ENCODE peak calls at places on chromosomes 2 and 18, in nine cellular contexts. P, Z, L, C, O, I, J, M and X are unnamed samples.

GRCh38 chr2:191285252-191285651 is 40.0 kb downstream of the MYO1B start:
- DNase-seq in P (no peak), Z (no peak), L (no peak), C (no peak), O (no peak), I (no peak), J (no peak), M (no peak), X (no peak)

GRCh38 chr2:75808039-75808438 is 97.3 kb upstream of the GCFC2 start:
- DNase-seq in P (no peak), Z (no peak), L (peak), C (no peak), O (peak), I (no peak), J (no peak), M (no peak), X (no peak)

GRCh38 chr2:2026252-2026831 is 282.0 kb upstream of the PXDN start:
- DNase-seq in P (no peak), Z (no peak), L (no peak), C (no peak), O (no peak), I (no peak), J (no peak), M (no peak), X (no peak)

GRCh38 chr18:46062781-46063180 is 9.3 kb downstream of the PSTPIP2 start:
- DNase-seq in P (no peak), Z (no peak), L (no peak), C (no peak), O (no peak), I (no peak), J (no peak), M (no peak), X (peak)

GRCh38 chr2:185473838-185474237 is 264.8 kb upstream of the FSIP2 start:
- DNase-seq in P (no peak), Z (no peak), L (no peak), C (no peak), O (no peak), I (no peak), J (no peak), M (no peak), X (no peak)

GRCh38 chr18:55381277-55381676 is 206.7 kb downstream of the TCF4 start:
- DNase-seq in P (no peak), Z (no peak), L (no peak), C (peak), O (no peak), I (peak), J (no peak), M (no peak), X (no peak)

GRCh38 chr2:229230215-229230614 is 40.9 kb downstream of the PID1 start:
- DNase-seq in P (no peak), Z (no peak), L (no peak), C (peak), O (no peak), I (peak), J (no peak), M (no peak), X (no peak)

GRCh38 chr2:85811173-85811849 is 57.5 kb downstream of the ATOH8 start:
- DNase-seq in P (no peak), Z (no peak), L (peak), C (peak), O (no peak), I (peak), J (no peak), M (peak), X (no peak)

GRCh38 chr2:177730363-177730762 is 337.8 kb downstream of the AGPS start:
- DNase-seq in P (no peak), Z (no peak), L (no peak), C (no peak), O (no peak), I (no peak), J (no peak), M (no peak), X (no peak)

GRCh38 chr2:166170356-166170755 is 42.5 kb upstream of the SCN1A start:
- DNase-seq in P (no peak), Z (no peak), L (no peak), C (peak), O (peak), I (peak), J (no peak), M (no peak), X (no peak)

GRCh38 chr2:71680925-71681324 is 227.6 kb downstream of the DYSF start:
- DNase-seq in P (no peak), Z (no peak), L (no peak), C (no peak), O (no peak), I (no peak), J (no peak), M (peak), X (peak)

GRCh38 chr18:50695431-50696176 is 124.2 kb downstream of the MRO start:
- DNase-seq in P (no peak), Z (no peak), L (no peak), C (no peak), O (no peak), I (no peak), J (no peak), M (no peak), X (no peak)

GRCh38 chr2:111632661-111633060 is 251.3 kb downstream of the ANAPC1 start:
- DNase-seq in P (no peak), Z (no peak), L (no peak), C (peak), O (peak), I (peak), J (peak), M (no peak), X (no peak)

GRCh38 chr2:186460465-186460864 is 25.6 kb upstream of the ZC3H15 start:
- DNase-seq in P (peak), Z (no peak), L (peak), C (peak), O (peak), I (peak), J (no peak), M (no peak), X (no peak)

GRCh38 chr2:237205111-237205541 is 119.4 kb downstream of the COPS8 start:
- DNase-seq in P (no peak), Z (no peak), L (no peak), C (peak), O (no peak), I (peak), J (no peak), M (no peak), X (no peak)

GRCh38 chr2:143263045-143263625 is 133.9 kb downstream of the ARHGAP15 start:
- DNase-seq in P (peak), Z (no peak), L (no peak), C (no peak), O (peak), I (no peak), J (no peak), M (no peak), X (no peak)

GRCh38 chr2:98086491-98087446 is at the start of gene VWA3B:
- DNase-seq in P (peak), Z (peak), L (peak), C (peak), O (peak), I (no peak), J (peak), M (peak), X (peak)

GRCh38 chr2:217932661-217933325 is 70.0 kb downstream of the TNS1 start:
- DNase-seq in P (peak), Z (no peak), L (no peak), C (no peak), O (peak), I (no peak), J (no peak), M (no peak), X (no peak)

GRCh38 chr2:190179754-190180312 is 117.3 kb upstream of the MSTN start:
- DNase-seq in P (no peak), Z (no peak), L (no peak), C (peak), O (peak), I (no peak), J (no peak), M (no peak), X (no peak)